ENCODE peak calls at places on chromosomes 2 and 18, in seven cellular contexts. N is glutamatergic neuron, S is right lobe of liver, J is cardiac muscle cell, L is breast epithelium, R is neural crest cell, Z is ovary. U is an unnamed sample.

GRCh38 chr2:194883711-194884110 is 773.3 kb upstream of the SLC39A10 start:
- DNase-seq in S (no peak), L (no peak), J (no peak), Z (no peak), N (no peak), R (no peak), U (no peak)

GRCh38 chr18:63253428-63254372 is 65.9 kb downstream of the BCL2 start:
- DNase-seq in L (no peak), J (no peak), R (no peak), Z (no peak), S (no peak), N (no peak), U (no peak)

GRCh38 chr18:34707670-34708069 is 2.4 kb upstream of the DTNA start:
- DNase-seq in L (peak), Z (peak), N (no peak), R (no peak), J (peak), S (no peak), U (peak)

GRCh38 chr18:64110692-64111480 is 38.0 kb downstream of the LINC00305 start:
- DNase-seq in N (no peak), R (no peak), L (no peak), S (no peak), Z (no peak), J (no peak), U (no peak)

GRCh38 chr2:231222318-231223000 is 24.0 kb downstream of the ARMC9 start:
- DNase-seq in Z (no peak), J (no peak), R (no peak), L (no peak), N (no peak), S (no peak), U (peak)

GRCh38 chr2:233436191-233436581 is 81.9 kb downstream of the DGKD start:
- DNase-seq in J (no peak), L (no peak), R (no peak), Z (no peak), N (no peak), S (peak), U (no peak)

GRCh38 chr2:67083978-67084377 is 313.2 kb upstream of the ETAA1 start:
- DNase-seq in R (no peak), J (no peak), L (no peak), Z (no peak), N (no peak), S (no peak), U (no peak)

GRCh38 chr2:229314117-229314516 is 43.0 kb upstream of the PID1 start:
- DNase-seq in S (no peak), N (no peak), J (no peak), L (no peak), Z (no peak), R (no peak), U (no peak)

GRCh38 chr2:232487385-232488096 is at the start of gene ECEL1:
- DNase-seq in S (peak), L (no peak), Z (peak), J (peak), R (peak), N (peak), U (no peak)

GRCh38 chr2:165401285-165401852 is 68.1 kb upstream of the CSRNP3 start:
- DNase-seq in N (no peak), Z (no peak), L (no peak), R (peak), S (no peak), J (peak), U (peak)

DNA sequence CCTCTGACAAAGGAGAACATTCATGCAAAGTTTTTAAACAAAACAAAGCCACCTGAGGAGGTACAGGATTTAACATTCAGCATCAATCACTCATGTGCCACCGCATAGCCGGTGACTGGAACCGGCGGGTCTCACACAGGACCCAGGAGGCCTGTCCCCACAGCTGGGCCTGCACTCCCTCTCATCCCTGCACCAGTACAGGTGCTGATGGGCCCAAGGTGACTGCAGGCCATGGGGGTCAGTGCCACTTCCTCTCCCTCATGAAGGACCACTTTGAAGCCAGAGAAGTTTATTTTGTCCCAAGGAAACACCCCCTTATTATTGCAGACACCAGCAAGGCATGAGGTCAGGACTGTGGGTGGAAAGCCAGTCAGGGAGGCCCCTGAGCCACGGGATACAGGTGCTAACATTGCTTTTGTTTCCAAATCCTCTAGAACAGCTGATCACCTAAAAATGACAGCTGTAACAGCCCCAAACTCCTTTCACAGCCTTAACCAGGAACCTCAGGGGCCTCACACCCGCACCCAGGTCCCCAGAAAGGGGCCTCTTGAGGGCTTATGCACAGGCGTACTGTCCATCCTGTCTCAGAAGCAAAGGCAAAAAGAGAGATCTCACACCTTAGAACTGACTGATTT is 14.0 kb downstream of the PARD6G start:
- DNase-seq in R (no peak), L (no peak), N (no peak), S (no peak), J (no peak), Z (no peak), U (no peak)
- TF ChIP-seq CTCF in R (no peak), L (no peak), N (no peak), S (no peak), J (no peak), Z (no peak), U (no peak)

DNA sequence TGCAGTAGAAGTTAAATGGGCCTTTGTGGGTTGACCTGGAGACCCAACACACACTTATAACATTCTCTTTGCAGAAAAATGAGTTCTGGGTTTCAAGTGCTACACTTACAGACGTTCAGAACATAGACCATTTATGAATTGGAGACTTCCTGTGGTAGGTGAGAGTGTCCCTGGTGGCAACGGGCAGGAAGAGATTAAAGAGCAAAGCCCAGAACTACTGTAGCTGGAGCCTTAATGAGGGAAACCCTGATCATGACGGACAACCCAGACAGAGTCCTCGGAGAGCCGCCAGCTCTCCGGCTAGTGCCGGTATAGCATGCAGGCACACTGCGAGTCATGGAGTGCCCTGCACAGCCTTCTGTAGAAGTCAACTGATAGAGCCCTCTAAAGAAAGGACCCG is 44.5 kb upstream of the RMDN2 start:
- DNase-seq in J (no peak), Z (no peak), N (no peak), L (no peak), S (no peak), R (no peak), U (no peak)
- TF ChIP-seq CTCF in J (no peak), Z (no peak), N (no peak), L (no peak), S (no peak), R (no peak), U (no peak)

DNA sequence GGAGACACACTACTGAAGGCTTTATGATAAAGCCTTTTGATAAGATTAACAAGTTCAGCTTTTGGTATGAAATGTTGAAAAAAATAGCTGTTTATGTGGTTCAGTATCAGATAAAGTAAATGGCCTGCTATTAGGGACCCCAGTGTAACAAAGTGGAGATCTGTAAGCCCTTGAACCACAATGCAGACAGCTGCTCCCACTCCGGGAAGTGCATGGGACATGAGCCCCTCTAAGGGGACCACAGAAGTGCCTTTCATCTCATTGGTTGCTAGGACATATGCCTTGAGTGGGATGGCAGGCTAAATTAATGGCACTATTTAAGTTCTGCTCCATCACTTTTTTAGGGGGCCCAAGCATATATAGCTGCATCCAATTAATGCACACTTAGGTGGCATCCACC is 167.6 kb upstream of the SOX11 start:
- DNase-seq in Z (no peak), L (no peak), J (no peak), S (no peak), R (no peak), N (no peak), U (no peak)
- TF ChIP-seq CTCF in Z (no peak), L (no peak), J (no peak), S (no peak), R (no peak), N (no peak), U (no peak)

GRCh38 chr2:47002480-47003381 is 87.1 kb upstream of the MCFD2 start:
- DNase-seq in Z (peak), R (peak), N (peak), J (peak), S (no peak), L (no peak), U (no peak)
- TF ChIP-seq CTCF in Z (no peak), R (no peak), N (no peak), J (no peak), S (no peak), L (no peak), U (no peak)

GRCh38 chr2:204401114-204401513 is 144.2 kb upstream of the PARD3B start:
- DNase-seq in L (no peak), R (no peak), S (no peak), Z (no peak), N (no peak), J (no peak), U (no peak)
- TF ChIP-seq CTCF in L (no peak), R (no peak), S (no peak), Z (no peak), N (no peak), J (no peak), U (no peak)

GRCh38 chr2:167294775-167295140 is 406.5 kb downstream of the XIRP2 start:
- DNase-seq in R (no peak), L (no peak), Z (no peak), J (no peak), S (no peak), N (no peak), U (no peak)

GRCh38 chr2:167293172-167293781 is 405.0 kb downstream of the XIRP2 start:
- DNase-seq in J (peak), L (no peak), R (peak), N (peak), S (no peak), Z (no peak), U (no peak)

GRCh38 chr2:167292430-167293171 is 404.3 kb downstream of the XIRP2 start:
- DNase-seq in S (peak), N (peak), J (peak), R (peak), L (peak), Z (peak), U (peak)

GRCh38 chr2:167297292-167297691 is 409.0 kb downstream of the XIRP2 start:
- DNase-seq in N (no peak), S (no peak), J (no peak), R (no peak), L (no peak), Z (no peak), U (no peak)

DNA sequence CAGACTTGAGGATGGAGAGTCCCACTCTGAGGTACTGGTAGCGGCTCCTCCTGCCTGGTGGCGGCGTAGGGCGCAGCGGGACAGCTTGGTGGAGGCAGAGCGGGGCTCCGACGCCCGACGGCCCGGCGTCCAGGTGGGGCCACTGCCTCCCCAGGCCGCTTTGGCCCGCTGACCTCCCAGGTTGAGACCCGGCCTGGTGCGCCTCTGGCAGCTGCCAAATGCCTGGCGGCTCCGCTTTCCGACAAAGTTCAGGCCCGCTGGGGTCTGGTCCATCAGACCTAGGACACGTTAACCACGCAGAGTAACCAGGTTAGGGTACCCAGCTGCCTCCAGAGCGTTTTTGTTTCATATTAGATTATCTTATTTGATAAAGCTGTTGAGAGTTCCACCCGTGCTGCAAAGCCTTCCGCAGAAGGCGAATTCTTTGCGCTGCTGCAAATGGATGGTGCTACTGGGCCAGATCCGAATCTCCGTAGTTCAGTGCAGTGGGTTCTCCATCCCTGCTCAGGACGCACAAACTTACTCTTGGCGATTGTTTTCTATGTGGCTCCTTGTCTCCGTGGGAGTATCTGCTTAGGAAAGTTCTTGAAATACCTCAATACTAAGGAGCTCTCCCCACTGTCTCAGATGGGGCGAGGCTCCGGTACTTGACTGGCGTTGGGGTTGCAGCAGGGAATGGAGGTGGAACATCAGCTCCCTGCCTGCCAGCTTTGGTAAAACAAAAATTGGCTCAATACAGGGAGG is 405.9 kb downstream of the XIRP2 start:
- DNase-seq in Z (peak), R (peak), S (no peak), L (no peak), J (peak), N (peak), U (no peak)
- TF ChIP-seq CTCF in Z (no peak), R (peak), S (no peak), L (no peak), J (no peak), N (no peak), U (no peak)

DNA sequence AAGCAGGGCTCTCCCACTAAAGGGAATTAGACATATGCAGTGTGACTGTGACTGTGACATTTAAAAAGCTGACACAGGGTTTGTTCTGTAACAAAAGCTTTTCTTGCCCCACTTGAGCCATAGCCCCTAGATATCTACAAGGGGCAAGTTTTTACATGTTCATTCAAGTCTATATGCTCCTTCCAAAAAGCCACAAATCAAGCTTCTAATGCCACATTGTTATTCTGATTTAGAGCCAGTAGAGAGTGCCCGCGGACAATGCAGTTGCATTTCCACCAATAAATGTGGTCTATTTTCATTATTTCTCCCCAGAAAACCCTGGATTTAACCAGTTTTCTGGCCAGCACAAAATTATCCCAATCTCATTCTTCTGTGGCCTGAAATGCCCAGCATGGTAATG is 9.9 kb downstream of the ARHGAP25 start:
- DNase-seq in Z (no peak), J (no peak), S (no peak), L (no peak), R (no peak), N (no peak), U (no peak)
- TF ChIP-seq CTCF in Z (no peak), J (no peak), S (no peak), L (no peak), R (no peak), N (no peak), U (no peak)

GRCh38 chr2:17470855-17471641 is 47.2 kb downstream of the RAD51AP2 start:
- DNase-seq in S (no peak), N (peak), R (no peak), J (peak), Z (no peak), L (no peak), U (no peak)
- TF ChIP-seq CTCF in S (peak), N (peak), R (peak), J (peak), Z (no peak), L (no peak), U (peak)

DNA sequence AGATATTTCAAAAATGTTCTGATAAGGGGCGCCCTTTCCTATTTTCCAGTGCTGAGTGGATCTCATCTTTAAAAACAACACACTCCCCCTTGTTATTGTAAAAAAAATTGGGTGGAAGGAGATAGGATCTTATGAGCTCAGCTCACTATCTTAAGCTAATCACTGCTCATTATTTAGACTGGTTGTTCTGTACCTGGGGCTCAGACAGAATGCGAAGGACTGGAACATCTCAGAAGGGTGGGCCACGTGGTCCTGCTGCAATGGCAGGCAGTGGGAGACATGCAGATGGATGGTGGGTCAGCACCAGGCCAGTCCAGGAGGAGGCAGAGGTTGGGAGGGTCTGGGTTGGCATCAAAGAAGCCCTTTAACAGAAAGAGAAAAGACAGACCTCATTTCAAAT is 48.3 kb upstream of the GPR155 start:
- DNase-seq in R (no peak), J (no peak), L (no peak), N (no peak), S (no peak), Z (no peak), U (no peak)
- TF ChIP-seq CTCF in R (no peak), J (no peak), L (no peak), N (no peak), S (no peak), Z (no peak), U (no peak)

GRCh38 chr2:45713591-45713990 is 62.1 kb downstream of the PRKCE start:
- DNase-seq in J (no peak), N (no peak), R (no peak), Z (no peak), L (no peak), S (no peak), U (no peak)

GRCh38 chr2:45711224-45711623 is 59.7 kb downstream of the PRKCE start:
- DNase-seq in R (no peak), Z (no peak), J (no peak), S (no peak), N (no peak), L (no peak), U (no peak)

GRCh38 chr2:45710468-45710867 is 59.0 kb downstream of the PRKCE start:
- DNase-seq in R (no peak), Z (no peak), S (no peak), J (no peak), N (no peak), L (no peak), U (no peak)

GRCh38 chr2:45713126-45713525 is 61.7 kb downstream of the PRKCE start:
- DNase-seq in L (no peak), J (no peak), S (no peak), Z (no peak), R (no peak), N (no peak), U (no peak)

DNA sequence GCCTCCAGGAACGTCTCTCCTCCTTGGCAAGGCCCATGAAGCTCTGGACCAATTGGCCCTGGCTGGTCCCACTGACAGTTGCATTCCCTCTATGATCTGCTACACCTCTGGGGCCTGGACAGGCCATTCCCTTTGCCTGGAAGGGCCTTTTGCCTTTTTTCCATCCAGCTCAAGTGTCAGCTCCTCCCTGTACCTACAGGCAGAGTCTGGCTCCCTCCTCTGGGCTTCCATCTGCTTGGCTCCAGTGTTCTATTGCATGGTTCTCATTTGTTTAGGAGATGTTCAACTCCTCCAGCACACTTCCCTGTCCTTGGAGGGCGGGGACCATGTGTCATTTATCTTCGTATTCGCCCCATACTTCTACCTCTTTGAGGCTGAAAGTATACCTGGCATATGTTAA is 61.1 kb downstream of the PRKCE start:
- DNase-seq in S (no peak), Z (no peak), N (no peak), J (peak), L (no peak), R (no peak), U (no peak)
- TF ChIP-seq CTCF in S (no peak), Z (no peak), N (no peak), J (no peak), L (no peak), R (no peak), U (no peak)

U was measured in AG09319.